ENCODE peak calls at places on chromosomes 4 and X, in five cellular contexts. C is Jurkat, Clone E6-1; I is breast epithelium; D is AG09309; Q is astrocyte of the spinal cord. A is an unnamed sample.

GRCh38 chr4:163331629-163332360 is 601 bp downstream of the NPY1R start:
- DNase-seq in I (no peak), C (no peak), D (no peak), Q (peak), A (no peak)

GRCh38 chrX:126170715-126171114 is 4.6 kb upstream of the DCAF12L2 start:
- DNase-seq in D (no peak), Q (no peak), I (no peak), C (no peak), A (no peak)

GRCh38 chrX:7109838-7110793 is 37.4 kb upstream of the STS start:
- DNase-seq in D (no peak), C (no peak), I (no peak), Q (no peak), A (no peak)

GRCh38 chr4:82360298-82361177 is 13.3 kb downstream of the HNRNPD start:
- DNase-seq in Q (peak), I (no peak), D (no peak), C (no peak), A (no peak)

GRCh38 chr4:76867880-76868655 is 29.9 kb downstream of the SOWAHB start:
- DNase-seq in Q (no peak), C (peak), I (no peak), D (no peak), A (no peak)

GRCh38 chrX:38560776-38561125 is 591 bp upstream of the TSPAN7 start:
- DNase-seq in C (no peak), D (no peak), Q (no peak), I (no peak), A (no peak)

GRCh38 chr4:67934628-67935027 is 28.7 kb downstream of the TMPRSS11A start:
- DNase-seq in D (no peak), C (peak), Q (no peak), I (no peak), A (no peak)

GRCh38 chrX:143634701-143635442 is 1.0 kb downstream of the SLITRK4 start:
- DNase-seq in I (no peak), D (no peak), C (no peak), Q (no peak), A (no peak)

GRCh38 chrX:15151267-15152196 is 118.4 kb downstream of the ASB9 start:
- DNase-seq in Q (no peak), C (no peak), D (no peak), I (no peak), A (no peak)

GRCh38 chr4:52838729-52839722 is 23.1 kb upstream of the RASL11B start:
- DNase-seq in Q (no peak), C (no peak), I (no peak), D (no peak), A (no peak)

GRCh38 chrX:15167826-15168225 is 102.1 kb downstream of the ASB9 start:
- DNase-seq in I (no peak), Q (no peak), D (no peak), C (no peak), A (no peak)

DNA sequence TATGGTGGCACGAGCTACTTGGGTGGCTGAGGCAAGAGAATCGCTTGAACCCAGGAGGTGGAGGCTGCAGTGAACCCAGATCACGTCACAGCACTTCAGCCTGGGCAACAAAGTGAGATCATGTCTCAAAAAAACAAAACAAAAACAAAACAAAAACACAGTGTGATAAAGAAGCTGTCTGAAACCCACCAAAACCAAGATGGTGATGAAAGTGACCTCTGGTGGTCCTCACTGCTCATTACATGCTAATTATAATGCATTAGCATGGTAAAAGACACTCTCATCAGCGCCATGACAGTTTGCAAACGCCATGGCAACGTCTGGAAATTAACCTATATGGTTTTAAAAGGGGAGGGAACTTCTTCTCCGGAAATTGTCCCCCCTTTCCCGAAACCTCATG is 29.4 kb upstream of the OPHN1 start:
- DNase-seq in I (no peak), D (no peak), Q (peak), C (peak), A (no peak)
- H3K4me3 ChIP-seq in I (no peak), D (no peak), Q (no peak), C (no peak), A (no peak)

GRCh38 chrX:104136241-104137019 is 20.4 kb downstream of the SLC25A53 start:
- DNase-seq in D (peak), Q (peak), I (no peak), C (peak), A (no peak)
- H3K4me3 ChIP-seq in D (peak), Q (peak), I (peak), C (no peak), A (peak)

GRCh38 chrX:45768666-45769065 is 568.0 kb upstream of the DIPK2B start:
- DNase-seq in I (no peak), Q (peak), C (no peak), D (no peak), A (no peak)
- H3K4me3 ChIP-seq in I (peak), Q (peak), C (no peak), D (peak), A (peak)

GRCh38 chr4:173538903-173539445 is 8.9 kb upstream of the HAND2 start:
- DNase-seq in C (no peak), D (no peak), Q (no peak), I (no peak), A (no peak)
- H3K4me3 ChIP-seq in C (peak), D (no peak), Q (no peak), I (peak), A (peak)

GRCh38 chr4:86498560-86499166 is 95.5 kb upstream of the PTPN13 start:
- DNase-seq in D (peak), C (peak), Q (peak), I (no peak), A (no peak)

GRCh38 chr4:86500527-86500926 is 93.6 kb upstream of the PTPN13 start:
- DNase-seq in D (no peak), I (no peak), Q (no peak), C (no peak), A (no peak)

GRCh38 chr4:86497980-86498379 is 96.1 kb upstream of the PTPN13 start:
- DNase-seq in C (no peak), Q (no peak), I (no peak), D (no peak), A (no peak)

GRCh38 chr4:86496094-86497060 is 97.7 kb upstream of the PTPN13 start:
- DNase-seq in I (no peak), D (peak), C (no peak), Q (peak), A (no peak)

DNA sequence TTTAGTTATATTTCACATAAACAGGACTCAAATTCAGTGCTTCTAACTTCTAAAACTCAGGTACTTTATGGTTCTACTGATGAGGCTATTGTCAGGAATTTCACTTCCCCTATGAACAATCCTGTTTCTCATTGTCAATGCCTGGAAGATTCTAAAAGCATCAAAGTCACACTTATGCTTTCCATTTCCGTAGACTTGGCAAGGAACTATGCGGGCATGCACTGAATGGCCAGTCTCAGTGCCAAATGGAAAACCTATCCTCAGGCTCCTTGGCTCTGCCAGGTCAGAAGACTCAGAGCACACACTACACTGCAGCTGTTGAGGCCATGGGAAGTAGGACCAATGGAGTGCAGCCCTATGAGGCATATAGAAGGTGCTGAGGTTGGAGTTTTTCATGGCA is 97.0 kb upstream of the PTPN13 start:
- DNase-seq in Q (no peak), D (peak), C (no peak), I (no peak), A (no peak)
- H3K4me3 ChIP-seq in Q (no peak), D (no peak), C (no peak), I (no peak), A (no peak)

GRCh38 chrX:80335062-80335830 is 85.0 kb upstream of the TENT5D start:
- DNase-seq in Q (no peak), D (no peak), I (peak), C (no peak), A (no peak)

GRCh38 chrX:80331285-80331684 is 89.0 kb upstream of the TENT5D start:
- DNase-seq in I (no peak), C (no peak), D (no peak), Q (no peak), A (no peak)

DNA sequence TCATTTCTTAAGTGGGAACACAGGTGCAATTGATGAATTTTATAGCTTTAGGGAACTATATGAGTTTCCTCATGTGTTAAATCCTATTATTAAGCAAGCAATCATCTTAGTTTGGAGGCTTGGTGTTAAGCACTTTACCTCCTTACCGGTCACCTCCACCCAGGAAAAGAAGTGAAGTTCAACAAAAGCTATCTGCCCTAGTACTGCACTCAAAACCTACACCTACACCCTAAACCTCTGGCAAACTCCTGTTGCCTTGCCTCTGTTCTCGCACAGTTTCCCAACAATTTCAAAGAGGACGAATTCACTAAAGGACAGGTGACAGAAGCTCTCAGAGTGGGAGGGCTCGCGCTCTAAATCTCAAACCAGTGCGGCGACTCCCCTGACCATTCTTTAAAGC is 85.7 kb upstream of the TENT5D start:
- DNase-seq in C (no peak), D (no peak), I (no peak), Q (no peak), A (no peak)
- H3K4me3 ChIP-seq in C (no peak), D (no peak), I (no peak), Q (no peak), A (peak)

GRCh38 chr4:4226606-4227438 is at the start of gene OTOP1:
- DNase-seq in D (no peak), C (no peak), I (no peak), Q (no peak), A (no peak)
- H3K4me3 ChIP-seq in D (no peak), C (no peak), I (peak), Q (no peak), A (no peak)

GRCh38 chr4:73499996-73500765 is 18.6 kb downstream of the AFM start:
- DNase-seq in C (no peak), Q (peak), I (no peak), D (no peak), A (no peak)
- H3K4me3 ChIP-seq in C (no peak), Q (no peak), I (no peak), D (no peak), A (no peak)

GRCh38 chr4:2042947-2043395 is 16.2 kb upstream of the NAT8L start:
- DNase-seq in Q (no peak), I (no peak), D (no peak), C (no peak), A (peak)

GRCh38 chr4:2044119-2044485 is 15.0 kb upstream of the NAT8L start:
- DNase-seq in I (no peak), D (no peak), C (no peak), Q (no peak), A (no peak)

GRCh38 chr4:2041234-2042130 is 17.6 kb upstream of the NAT8L start:
- DNase-seq in C (peak), Q (peak), D (peak), I (no peak), A (peak)

GRCh38 chr4:2043396-2044118 is 15.6 kb upstream of the NAT8L start:
- DNase-seq in Q (no peak), C (no peak), D (no peak), I (no peak), A (peak)

GRCh38 chr4:2042207-2042946 is 16.8 kb upstream of the NAT8L start:
- DNase-seq in C (no peak), D (no peak), I (no peak), Q (no peak), A (peak)
- H3K4me3 ChIP-seq in C (peak), D (peak), I (peak), Q (peak), A (peak)

DNA sequence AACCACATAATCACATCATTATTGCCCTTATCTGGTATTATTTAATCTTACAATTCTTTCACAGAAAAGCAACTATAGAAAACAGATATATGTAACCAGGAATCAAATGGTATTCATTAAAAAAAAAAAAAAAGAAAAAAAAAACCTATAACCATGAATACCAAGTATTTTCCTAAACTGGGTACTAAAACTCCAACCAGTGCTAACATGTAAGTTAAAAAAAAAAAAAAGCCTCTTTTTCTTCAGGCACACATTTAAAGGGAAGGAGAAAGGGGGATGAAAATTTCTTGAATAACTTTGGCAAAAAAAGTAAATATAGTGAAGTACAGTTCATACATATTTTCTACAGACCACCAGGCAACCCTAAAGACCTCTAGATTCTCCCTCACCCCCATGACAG is 2.1 kb downstream of the PPAT start:
- DNase-seq in Q (no peak), D (no peak), I (no peak), C (no peak), A (no peak)
- H3K4me3 ChIP-seq in Q (no peak), D (no peak), I (no peak), C (no peak), A (no peak)